ENCODE peak calls at places on chromosomes 4 and X, in seven cellular contexts. G is naive thymus-derived CD4-positive, alpha-beta T cell; X is astrocyte; Y is uterus; U is stomach; T is A549; M is dorsolateral prefrontal cortex. V is an unnamed sample.

GRCh38 chr4:168524006-168524405 is 27.2 kb downstream of the PALLD start:
- DNase-seq in G (no peak), X (peak), Y (no peak), U (no peak), T (no peak), M (no peak), V (no peak)

GRCh38 chrX:129945131-129945530 is 37.3 kb upstream of the BCORL1 start:
- DNase-seq in G (no peak), X (no peak), Y (no peak), U (no peak), T (no peak), M (no peak), V (no peak)

GRCh38 chrX:103681443-103681842 is 5.1 kb downstream of the MORF4L2 start:
- DNase-seq in G (no peak), X (peak), Y (no peak), U (no peak), T (no peak), M (no peak), V (no peak)

GRCh38 chr4:73729534-73730165 is 10.7 kb upstream of the CXCL8 start:
- DNase-seq in G (no peak), X (peak), Y (peak), U (peak), T (peak), M (peak), V (peak)

GRCh38 chr4:73726000-73726399 is 14.4 kb upstream of the CXCL8 start:
- DNase-seq in G (no peak), X (peak), Y (no peak), U (no peak), T (peak), M (no peak), V (peak)

GRCh38 chrX:43386872-43387271 is 269.2 kb upstream of the MAOA start:
- DNase-seq in G (no peak), X (no peak), Y (no peak), U (no peak), T (no peak), M (no peak), V (no peak)

GRCh38 chr4:94595013-94595412 is 143.3 kb downstream of the PDLIM5 start:
- DNase-seq in G (no peak), X (no peak), Y (no peak), U (no peak), T (no peak), M (no peak), V (no peak)

GRCh38 chrX:19177710-19178109 is 55.4 kb upstream of the ADGRG2 start:
- DNase-seq in G (no peak), X (peak), Y (no peak), U (no peak), T (no peak), M (no peak), V (no peak)

GRCh38 chr4:81531410-81531809 is 59.7 kb upstream of the RASGEF1B start:
- DNase-seq in G (no peak), X (no peak), Y (no peak), U (no peak), T (no peak), M (no peak), V (no peak)

GRCh38 chr4:173218411-173219125 is 50.0 kb downstream of the GALNT7 start:
- DNase-seq in G (no peak), X (peak), Y (no peak), U (no peak), T (peak), M (no peak), V (no peak)

GRCh38 chrX:107537815-107538214 is 88.4 kb downstream of the FRMPD3 start:
- DNase-seq in G (no peak), X (peak), Y (no peak), U (peak), T (peak), M (no peak), V (no peak)

GRCh38 chr4:2340272-2341061 is 78.0 kb downstream of the ZFYVE28 start:
- DNase-seq in G (no peak), X (no peak), Y (peak), U (no peak), T (no peak), M (peak), V (no peak)

GRCh38 chr4:114386637-114387233 is 211.9 kb upstream of the UGT8 start:
- DNase-seq in G (no peak), X (peak), Y (no peak), U (no peak), T (no peak), M (no peak), V (no peak)

GRCh38 chr4:128130621-128131020 is 69.5 kb downstream of the LARP1B start:
- DNase-seq in G (no peak), X (peak), Y (no peak), U (no peak), T (no peak), M (no peak), V (no peak)

GRCh38 chrX:77597090-77597489 is 149.9 kb downstream of the FGF16 start:
- DNase-seq in G (no peak), X (peak), Y (no peak), U (no peak), T (peak), M (no peak), V (no peak)

GRCh38 chrX:13110427-13111324 is 66.3 kb upstream of the FAM9C start:
- DNase-seq in G (no peak), X (peak), Y (peak), U (no peak), T (peak), M (no peak), V (no peak)

GRCh38 chr4:8762356-8762755 is 109.3 kb downstream of the HMX1 start:
- DNase-seq in G (no peak), X (no peak), Y (no peak), U (no peak), T (no peak), M (no peak), V (no peak)

GRCh38 chr4:13700196-13701140 is 72.9 kb upstream of the BOD1L1 start:
- DNase-seq in G (no peak), X (peak), Y (no peak), U (no peak), T (no peak), M (no peak), V (no peak)

GRCh38 chr4:186725422-186726149 is 1.9 kb upstream of the FAT1 start:
- DNase-seq in G (no peak), X (peak), Y (peak), U (peak), T (peak), M (peak), V (peak)

GRCh38 chr4:6346373-6347110 is 76.9 kb downstream of the WFS1 start:
- DNase-seq in G (no peak), X (no peak), Y (no peak), U (no peak), T (no peak), M (no peak), V (no peak)

GRCh38 chr4:158535130-158535614 is 13.5 kb downstream of the RXFP1 start:
- DNase-seq in G (no peak), X (peak), Y (no peak), U (no peak), T (no peak), M (no peak), V (no peak)

GRCh38 chr4:10715696-10716095 is 31.1 kb upstream of the CLNK start:
- DNase-seq in G (no peak), X (peak), Y (no peak), U (no peak), T (no peak), M (no peak), V (no peak)

GRCh38 chr4:8653326-8654000 is 60.9 kb downstream of the CPZ start:
- DNase-seq in G (no peak), X (no peak), Y (no peak), U (peak), T (no peak), M (no peak), V (no peak)

GRCh38 chr4:17276821-17277220 is 235.1 kb downstream of the QDPR start:
- DNase-seq in G (no peak), X (peak), Y (peak), U (no peak), T (no peak), M (no peak), V (peak)

GRCh38 chr4:76341063-76341462 is 34.5 kb downstream of the STBD1 start:
- DNase-seq in G (no peak), X (peak), Y (no peak), U (no peak), T (no peak), M (no peak), V (no peak)
- H3K27ac ChIP-seq in G (no peak), X (no peak), Y (no peak), U (no peak), T (no peak), M (no peak), V (no peak)

DNA sequence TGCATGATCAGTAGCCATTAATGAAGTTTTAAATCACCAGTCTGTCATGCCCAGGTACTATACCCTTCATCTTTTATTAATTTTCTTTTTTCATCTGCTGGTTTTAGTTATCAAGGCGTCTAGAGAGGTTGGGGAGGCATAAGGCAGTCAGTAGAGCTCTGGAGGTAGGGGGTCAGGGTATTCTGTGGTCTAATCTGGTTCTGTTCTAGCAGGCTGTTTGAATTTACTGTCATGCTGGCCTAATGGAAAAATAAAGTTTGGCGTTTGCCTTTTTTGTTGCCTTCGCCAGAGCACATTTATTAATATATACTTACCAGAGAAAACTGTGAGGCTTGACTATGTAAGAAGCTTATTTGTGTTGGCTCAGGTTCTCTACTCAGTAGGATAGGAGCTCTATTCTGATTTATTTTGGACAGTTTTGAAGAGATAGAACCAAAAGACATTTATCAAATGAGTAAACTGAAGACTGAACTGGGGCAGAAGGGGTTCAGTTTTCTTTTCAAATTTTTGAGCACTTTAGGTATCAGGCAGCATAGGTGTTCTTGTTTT is 46.9 kb downstream of the TMEM131L start:
- DNase-seq in G (no peak), X (peak), Y (no peak), U (no peak), T (no peak), M (no peak), V (no peak)
- H3K27ac ChIP-seq in G (no peak), X (peak), Y (peak), U (peak), T (peak), M (no peak), V (no peak)

GRCh38 chr4:85733798-85734197 is 258.8 kb downstream of the ARHGAP24 start:
- DNase-seq in G (no peak), X (no peak), Y (no peak), U (no peak), T (no peak), M (no peak), V (no peak)

GRCh38 chr4:85732124-85732523 is 257.2 kb downstream of the ARHGAP24 start:
- DNase-seq in G (no peak), X (no peak), Y (no peak), U (no peak), T (no peak), M (no peak), V (no peak)

GRCh38 chr4:85736576-85736975 is 261.6 kb downstream of the ARHGAP24 start:
- DNase-seq in G (no peak), X (no peak), Y (no peak), U (no peak), T (no peak), M (no peak), V (no peak)

GRCh38 chr4:85737254-85737653 is 262.3 kb downstream of the ARHGAP24 start:
- DNase-seq in G (no peak), X (no peak), Y (no peak), U (no peak), T (no peak), M (no peak), V (no peak)

GRCh38 chr4:85734446-85734845 is 259.5 kb downstream of the ARHGAP24 start:
- DNase-seq in G (no peak), X (peak), Y (no peak), U (no peak), T (no peak), M (no peak), V (no peak)
- H3K27ac ChIP-seq in G (no peak), X (no peak), Y (no peak), U (no peak), T (no peak), M (peak), V (no peak)

GRCh38 chrX:1483843-1484637 is 31.3 kb upstream of the ASMTL start:
- DNase-seq in G (no peak), X (no peak), Y (no peak), U (no peak), T (no peak), M (no peak), V (no peak)

GRCh38 chrX:1484638-1485019 is 31.9 kb upstream of the ASMTL start:
- DNase-seq in G (no peak), X (no peak), Y (no peak), U (no peak), T (no peak), M (no peak), V (no peak)

GRCh38 chrX:1480082-1480785 is 27.5 kb upstream of the ASMTL start:
- DNase-seq in G (no peak), X (no peak), Y (no peak), U (no peak), T (no peak), M (no peak), V (no peak)

GRCh38 chrX:1485033-1485432 is 32.3 kb upstream of the ASMTL start:
- DNase-seq in G (no peak), X (no peak), Y (no peak), U (no peak), T (no peak), M (no peak), V (no peak)

DNA sequence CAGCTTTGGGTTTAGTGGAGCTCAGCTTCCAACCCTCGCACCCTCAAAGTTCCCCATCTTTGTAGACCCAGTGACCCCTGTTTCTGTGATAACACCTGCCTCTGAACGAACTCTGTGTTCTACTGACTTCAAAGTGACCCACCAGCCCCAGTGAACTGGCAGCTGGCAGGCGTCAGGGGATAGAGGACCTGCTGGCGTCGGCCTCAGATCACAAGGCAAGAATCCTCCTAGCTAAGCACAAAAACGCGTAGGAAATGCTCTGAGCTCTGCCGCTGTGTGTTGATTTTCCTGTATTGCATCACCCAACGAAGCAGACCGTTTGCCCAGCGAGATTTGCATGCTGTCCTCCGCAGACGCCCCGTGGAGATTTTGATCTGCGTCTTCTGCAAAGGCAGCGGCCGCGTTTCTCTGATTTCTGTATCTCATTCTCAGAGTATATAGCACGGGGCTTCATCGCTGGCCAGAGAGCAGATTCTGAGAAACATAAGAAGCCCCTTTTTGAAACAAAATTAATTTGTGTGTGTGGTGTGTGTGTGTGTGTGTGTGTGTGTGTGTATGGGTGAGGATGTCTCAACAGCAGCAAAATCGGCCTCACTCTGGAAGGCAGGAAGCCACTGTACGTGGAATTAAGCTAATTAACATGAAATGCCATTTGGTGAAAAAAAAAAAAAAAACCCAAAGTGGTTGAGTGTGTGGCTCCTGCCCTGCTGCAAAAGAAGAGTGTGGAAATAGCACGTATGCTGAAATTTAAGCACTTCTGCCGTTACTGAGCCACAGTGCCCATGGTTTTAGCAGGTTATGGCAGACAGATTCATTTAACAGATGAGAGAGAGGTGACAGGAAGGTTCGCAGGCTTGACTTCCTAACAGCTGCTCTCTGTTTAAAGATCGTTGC is 29.2 kb upstream of the ASMTL start:
- DNase-seq in G (peak), X (peak), Y (no peak), U (peak), T (peak), M (no peak), V (peak)
- H3K27ac ChIP-seq in G (peak), X (no peak), Y (no peak), U (peak), T (peak), M (no peak), V (peak)

GRCh38 chr4:63316633-63317032 is 1092.6 kb downstream of the TECRL start:
- DNase-seq in G (no peak), X (no peak), Y (no peak), U (no peak), T (no peak), M (no peak), V (no peak)
- H3K27ac ChIP-seq in G (no peak), X (no peak), Y (no peak), U (no peak), T (no peak), M (no peak), V (no peak)

GRCh38 chr4:155690044-155690837 is 23.6 kb downstream of the GUCY1A1 start:
- DNase-seq in G (no peak), X (no peak), Y (no peak), U (no peak), T (no peak), M (no peak), V (no peak)

GRCh38 chr4:155696226-155696625 is 29.6 kb downstream of the GUCY1A1 start:
- DNase-seq in G (no peak), X (no peak), Y (no peak), U (no peak), T (no peak), M (no peak), V (no peak)

GRCh38 chr4:155694100-155694785 is 27.6 kb downstream of the GUCY1A1 start:
- DNase-seq in G (no peak), X (no peak), Y (no peak), U (no peak), T (no peak), M (no peak), V (peak)

GRCh38 chr4:155692361-155692760 is 25.7 kb downstream of the GUCY1A1 start:
- DNase-seq in G (no peak), X (no peak), Y (no peak), U (no peak), T (no peak), M (no peak), V (no peak)

DNA sequence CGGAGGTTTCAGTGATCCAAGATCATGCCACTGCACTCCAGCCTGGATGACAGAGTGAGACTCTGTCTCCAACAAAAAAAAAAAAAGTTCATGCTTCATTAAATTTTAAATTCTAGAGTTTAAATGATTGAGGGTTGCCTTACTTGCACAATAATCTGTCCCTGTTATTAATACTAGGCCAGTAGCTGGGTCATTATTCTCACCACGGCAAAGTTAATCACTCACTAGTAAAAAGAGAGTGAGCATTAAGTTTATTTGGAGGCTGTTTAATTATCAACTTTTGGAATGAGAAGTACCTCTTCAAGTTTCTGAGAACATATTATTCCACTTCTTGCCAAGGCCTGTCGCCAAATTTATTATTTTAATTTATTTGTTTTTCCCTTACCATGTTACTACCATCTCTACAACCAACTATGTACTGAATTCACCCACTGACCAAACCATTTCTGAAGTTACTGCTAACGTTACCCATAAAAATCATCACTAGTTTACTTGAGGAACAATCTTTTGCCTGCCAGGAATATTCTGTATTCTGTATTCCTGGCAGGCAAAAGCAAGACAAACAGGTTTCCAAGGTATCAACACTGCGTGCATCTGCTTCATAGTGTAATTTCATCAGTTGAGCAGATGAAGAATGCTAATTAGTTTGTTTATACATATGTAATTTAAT is 26.5 kb downstream of the GUCY1A1 start:
- DNase-seq in G (no peak), X (no peak), Y (no peak), U (no peak), T (no peak), M (no peak), V (no peak)
- H3K27ac ChIP-seq in G (no peak), X (no peak), Y (peak), U (peak), T (no peak), M (no peak), V (no peak)

GRCh38 chrX:153689654-153690465 is 2.1 kb downstream of the SLC6A8 start:
- DNase-seq in G (no peak), X (no peak), Y (no peak), U (no peak), T (no peak), M (no peak), V (no peak)
- H3K27ac ChIP-seq in G (no peak), X (no peak), Y (no peak), U (peak), T (no peak), M (peak), V (no peak)

GRCh38 chr4:185398618-185399017 is 2.0 kb downstream of the ANKRD37 start:
- DNase-seq in G (no peak), X (no peak), Y (no peak), U (no peak), T (no peak), M (no peak), V (no peak)

GRCh38 chr4:185395956-185396723 is 416 bp upstream of the LRP2BP start:
- DNase-seq in G (peak), X (peak), Y (peak), U (peak), T (peak), M (peak), V (peak)

GRCh38 chr4:185396724-185397402 is at the start of gene ANKRD37:
- DNase-seq in G (no peak), X (peak), Y (no peak), U (peak), T (no peak), M (peak), V (peak)

GRCh38 chr4:185395255-185395955 is at the start of gene LRP2BP:
- DNase-seq in G (no peak), X (no peak), Y (no peak), U (no peak), T (no peak), M (no peak), V (no peak)

DNA sequence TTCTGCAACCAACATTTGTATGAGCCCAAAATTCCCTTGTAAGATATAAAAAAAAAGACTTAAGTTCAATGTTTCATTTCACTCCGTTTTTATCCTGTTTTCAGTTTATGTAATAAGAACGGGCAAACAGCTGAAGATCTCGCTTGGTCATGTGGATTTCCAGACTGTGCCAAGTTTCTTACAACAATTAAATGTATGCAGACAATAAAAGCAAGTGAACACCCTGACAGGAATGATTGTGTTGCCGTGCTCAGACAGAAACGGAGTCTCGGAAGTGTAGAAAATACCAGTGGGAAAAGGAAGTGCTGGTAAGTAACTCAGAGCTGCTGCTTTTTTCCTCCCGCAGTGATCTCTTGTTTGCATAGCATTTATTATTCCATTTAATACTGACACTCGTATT is 2.8 kb downstream of the ANKRD37 start:
- DNase-seq in G (no peak), X (no peak), Y (no peak), U (no peak), T (no peak), M (no peak), V (no peak)
- H3K27ac ChIP-seq in G (no peak), X (no peak), Y (no peak), U (peak), T (no peak), M (peak), V (no peak)

V was measured in thyroid gland.